ENCODE peak calls at places on chromosomes 2 and 18, in nine cellular contexts. H, B, X, S, P, T, I, F and J are unnamed samples.

GRCh38 chr2:33425156-33425555 is 51.3 kb upstream of the RASGRP3 start:
- DNase-seq in H (no peak), B (no peak), X (no peak), S (no peak), P (no peak), T (no peak), I (no peak), F (no peak), J (no peak)

GRCh38 chr2:111071480-111072143 is 49.1 kb upstream of the BCL2L11 start:
- DNase-seq in H (peak; percentile 64), B (peak; percentile 30), X (peak; percentile 82), S (peak; percentile 84), P (no peak), T (no peak), I (no peak), F (peak; percentile 18), J (no peak)

GRCh38 chr2:9002637-9003365 is 683 bp downstream of the MBOAT2 start:
- DNase-seq in H (no peak), B (peak; percentile 23), X (peak; percentile 29), S (no peak), P (peak; percentile 16), T (peak; percentile 63), I (peak; percentile 13), F (no peak), J (peak; percentile 7)

GRCh38 chr18:12890500-12890899 is 6.5 kb upstream of the PTPN2 start:
- DNase-seq in H (no peak), B (no peak), X (no peak), S (peak; percentile 59), P (no peak), T (no peak), I (no peak), F (no peak), J (no peak)

GRCh38 chr2:73359915-73360697 is 25.5 kb upstream of the ALMS1 start:
- DNase-seq in H (no peak), B (no peak), X (no peak), S (no peak), P (no peak), T (no peak), I (no peak), F (no peak), J (no peak)

GRCh38 chr2:112884869-112885502 is 26.0 kb upstream of the IL37 start:
- DNase-seq in H (peak; percentile 27), B (peak; percentile 54), X (no peak), S (peak; percentile 56), P (peak; percentile 37), T (no peak), I (peak; percentile 63), F (no peak), J (no peak)

GRCh38 chr2:43332653-43333052 is 106.2 kb upstream of the ZFP36L2 start:
- DNase-seq in H (no peak), B (no peak), X (no peak), S (no peak), P (no peak), T (no peak), I (no peak), F (no peak), J (no peak)

GRCh38 chr2:86107031-86107430 is 996 bp downstream of the PTCD3 start:
- DNase-seq in H (no peak), B (no peak), X (no peak), S (no peak), P (no peak), T (no peak), I (no peak), F (no peak), J (no peak)

GRCh38 chr18:47800192-47800591 is 130.3 kb downstream of the SMAD2 start:
- DNase-seq in H (no peak), B (no peak), X (no peak), S (no peak), P (no peak), T (no peak), I (no peak), F (no peak), J (no peak)

GRCh38 chr2:238133499-238134392 is 4.7 kb upstream of the KLHL30 start:
- DNase-seq in H (no peak), B (no peak), X (no peak), S (no peak), P (no peak), T (no peak), I (no peak), F (no peak), J (no peak)

GRCh38 chr2:102432386-102432785 is 9.4 kb downstream of the IL18RAP start:
- DNase-seq in H (no peak), B (no peak), X (no peak), S (no peak), P (no peak), T (no peak), I (no peak), F (no peak), J (no peak)

GRCh38 chr2:54572262-54572635 is 116.1 kb downstream of the SPTBN1 start:
- DNase-seq in H (no peak), B (no peak), X (peak; percentile 98), S (peak; percentile 100), P (peak; percentile 69), T (no peak), I (no peak), F (no peak), J (no peak)

GRCh38 chr2:54572636-54573531 is 116.8 kb downstream of the SPTBN1 start:
- DNase-seq in H (no peak), B (peak; percentile 42), X (peak; percentile 93), S (peak; percentile 61), P (peak; percentile 62), T (no peak), I (no peak), F (no peak), J (no peak)

GRCh38 chr2:54570321-54570881 is 114.3 kb downstream of the SPTBN1 start:
- DNase-seq in H (no peak), B (no peak), X (peak; percentile 64), S (no peak), P (no peak), T (no peak), I (no peak), F (no peak), J (no peak)

GRCh38 chr2:54569745-54570296 is 113.7 kb downstream of the SPTBN1 start:
- DNase-seq in H (no peak), B (no peak), X (no peak), S (no peak), P (peak; percentile 48), T (no peak), I (no peak), F (no peak), J (no peak)

GRCh38 chr2:54570925-54571694 is 115.0 kb downstream of the SPTBN1 start:
- DNase-seq in H (peak; percentile 90), B (peak; percentile 75), X (peak; percentile 99), S (peak; percentile 73), P (peak; percentile 81), T (peak; percentile 82), I (no peak), F (peak; percentile 67), J (no peak)
- H3K27ac ChIP-seq in H (peak overlapping the region; percentile 90), B (peak overlapping the region; percentile 93), X (peak overlapping the region; percentile 86), S (peak overlapping the region; percentile 97), P (peak overlapping the region; percentile 84), T (peak overlapping the region; percentile 66), I (peak overlapping the region; percentile 82), F (no peak overlapping the region), J (no peak overlapping the region)

DNA sequence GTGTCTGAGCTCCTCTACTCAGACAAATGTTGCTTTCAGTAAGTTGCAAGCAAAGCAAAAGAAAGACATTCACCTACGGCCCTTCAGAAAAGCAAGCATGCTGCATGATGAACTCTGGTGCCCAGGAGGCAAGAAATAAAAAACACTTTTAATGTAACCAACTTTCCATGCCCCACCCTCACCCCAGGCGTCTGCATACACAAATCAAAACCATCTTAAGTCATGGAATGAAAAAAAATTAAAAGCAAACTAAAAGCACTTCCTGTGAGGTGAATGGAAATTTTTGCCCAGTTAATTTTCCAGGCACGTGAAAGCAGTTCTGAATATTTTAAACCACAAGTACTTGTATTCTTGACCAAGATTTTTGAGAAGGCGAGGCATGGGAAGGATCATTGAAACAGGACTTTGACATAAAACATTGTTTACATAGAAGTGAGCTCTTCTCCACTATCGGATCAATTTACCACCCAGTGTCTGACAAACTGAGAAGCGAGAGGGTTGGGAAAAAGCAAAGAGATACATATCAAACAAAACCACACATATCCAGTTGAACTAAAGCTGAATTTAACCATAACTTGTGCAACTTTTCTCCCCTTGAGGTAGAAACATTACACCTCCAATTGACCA is 2.4 kb upstream of the ICOS start:
- DNase-seq in H (no peak), B (no peak), X (no peak), S (no peak), P (peak; percentile 43), T (no peak), I (no peak), F (no peak), J (no peak)
- H3K27ac ChIP-seq in H (no peak overlapping the region), B (no peak overlapping the region), X (no peak overlapping the region), S (no peak overlapping the region), P (no peak overlapping the region), T (no peak overlapping the region), I (no peak overlapping the region), F (no peak overlapping the region), J (no peak overlapping the region)

GRCh38 chr2:49640630-49641029 is 486.3 kb upstream of the FSHR start:
- DNase-seq in H (no peak), B (no peak), X (no peak), S (no peak), P (no peak), T (no peak), I (no peak), F (no peak), J (no peak)
- H3K27ac ChIP-seq in H (no peak overlapping the region), B (no peak overlapping the region), X (no peak overlapping the region), S (no peak overlapping the region), P (no peak overlapping the region), T (no peak overlapping the region), I (no peak overlapping the region), F (no peak overlapping the region), J (no peak overlapping the region)

GRCh38 chr2:217360781-217361485 is 501.1 kb upstream of the TNP1 start:
- DNase-seq in H (no peak), B (peak; percentile 65), X (peak; percentile 93), S (peak; percentile 89), P (no peak), T (peak; percentile 84), I (no peak), F (peak; percentile 65), J (no peak)

GRCh38 chr2:217357886-217358620 is 498.2 kb upstream of the TNP1 start:
- DNase-seq in H (no peak), B (no peak), X (no peak), S (no peak), P (no peak), T (no peak), I (no peak), F (no peak), J (no peak)

GRCh38 chr2:217356142-217356541 is 496.3 kb upstream of the TNP1 start:
- DNase-seq in H (no peak), B (no peak), X (no peak), S (no peak), P (no peak), T (no peak), I (no peak), F (no peak), J (no peak)

GRCh38 chr2:217360111-217360510 is 500.2 kb upstream of the TNP1 start:
- DNase-seq in H (no peak), B (no peak), X (no peak), S (no peak), P (no peak), T (no peak), I (no peak), F (no peak), J (peak; percentile 8)

GRCh38 chr2:217356795-217357194 is 496.9 kb upstream of the TNP1 start:
- DNase-seq in H (no peak), B (peak; percentile 46), X (peak; percentile 45), S (no peak), P (no peak), T (no peak), I (no peak), F (no peak), J (peak; percentile 37)
- H3K27ac ChIP-seq in H (no peak overlapping the region), B (peak overlapping the region; percentile 57), X (no peak overlapping the region), S (no peak overlapping the region), P (no peak overlapping the region), T (peak overlapping the region; percentile 86), I (no peak overlapping the region), F (no peak overlapping the region), J (no peak overlapping the region)